ENCODE peak calls at places on chromosomes 3 and 15, in seven cellular contexts. V is COR-L47, L is H4, D is GM03348, Y is AG08395, H is WTC11, F is occipital lobe. S is an unnamed sample.

GRCh38 chr15:50911001-50911400 is 2.5 kb downstream of the AP4E1 start:
- DNase-seq in V (no peak), L (no peak), D (peak; percentile 67), Y (peak; percentile 11), H (no peak), F (no peak), S (no peak)

GRCh38 chr3:124158174-124158812 is 166.4 kb upstream of the ROPN1 start:
- DNase-seq in V (no peak), L (no peak), D (no peak), Y (no peak), H (peak; percentile 59), F (no peak), S (no peak)

GRCh38 chr15:71683401-71684274 is 126.7 kb upstream of the NR2E3 start:
- DNase-seq in V (no peak), L (no peak), D (peak; percentile 54), Y (peak; percentile 36), H (no peak), F (no peak), S (no peak)

GRCh38 chr3:4355401-4356224 is 52.4 kb downstream of the SETMAR start:
- DNase-seq in V (no peak), L (no peak), D (no peak), Y (no peak), H (no peak), F (no peak), S (no peak)

GRCh38 chr3:124221286-124221821 is 229.4 kb upstream of the ROPN1 start:
- DNase-seq in V (peak; percentile 12), L (no peak), D (no peak), Y (no peak), H (no peak), F (no peak), S (no peak)

GRCh38 chr3:126125341-126125740 is 41.4 kb upstream of the SLC41A3 start:
- DNase-seq in V (no peak), L (no peak), D (no peak), Y (no peak), H (peak; percentile 6), F (no peak), S (no peak)

GRCh38 chr15:48748535-48748934 is 62.3 kb downstream of the CEP152 start:
- DNase-seq in V (no peak), L (no peak), D (peak; percentile 5), Y (peak; percentile 10), H (no peak), F (no peak), S (no peak)

GRCh38 chr3:27431116-27431515 is 53.1 kb downstream of the SLC4A7 start:
- DNase-seq in V (no peak), L (peak; percentile 67), D (peak; percentile 85), Y (peak; percentile 90), H (no peak), F (peak; percentile 7), S (no peak)

GRCh38 chr15:63065262-63066234 is 23.0 kb downstream of the TPM1 start:
- DNase-seq in V (no peak), L (no peak), D (no peak), Y (no peak), H (no peak), F (no peak), S (no peak)

GRCh38 chr3:61617651-61618050 is 56.3 kb downstream of the PTPRG start:
- DNase-seq in V (no peak), L (no peak), D (no peak), Y (no peak), H (no peak), F (no peak), S (no peak)

GRCh38 chr15:57213783-57214366 is 162.4 kb upstream of the CGNL1 start:
- DNase-seq in V (peak; percentile 72), L (peak; percentile 33), D (peak; percentile 27), Y (peak; percentile 24), H (no peak), F (no peak), S (no peak)

GRCh38 chr3:172244011-172244410 is 204.2 kb downstream of the GHSR start:
- DNase-seq in V (no peak), L (no peak), D (no peak), Y (peak; percentile 24), H (no peak), F (no peak), S (no peak)

GRCh38 chr3:80285370-80285769 is 517.6 kb upstream of the ROBO1 start:
- DNase-seq in V (no peak), L (peak; percentile 66), D (peak; percentile 1), Y (no peak), H (no peak), F (no peak), S (no peak)

GRCh38 chr3:138945646-138946553 is 1.0 kb downstream of the FOXL2 start:
- DNase-seq in V (peak; percentile 72), L (no peak), D (peak; percentile 58), Y (peak; percentile 28), H (peak; percentile 71), F (no peak), S (no peak)

GRCh38 chr3:196638922-196639516 is 475 bp upstream of the NRROS start:
- DNase-seq in V (no peak), L (no peak), D (peak; percentile 15), Y (peak; percentile 6), H (no peak), F (no peak), S (no peak)

GRCh38 chr3:149085828-149086231 is 503 bp downstream of the HLTF start:
- DNase-seq in V (peak; percentile 53), L (no peak), D (peak; percentile 31), Y (peak; percentile 29), H (no peak), F (peak; percentile 35), S (no peak)

GRCh38 chr15:31264534-31265089 is 62.0 kb upstream of the KLF13 start:
- DNase-seq in V (no peak), L (no peak), D (no peak), Y (no peak), H (peak; percentile 1), F (no peak), S (no peak)

GRCh38 chr15:69665641-69666091 is 213.0 kb downstream of the RPLP1 start:
- DNase-seq in V (no peak), L (no peak), D (no peak), Y (no peak), H (peak; percentile 12), F (no peak), S (no peak)

GRCh38 chr15:31148622-31149505 is 47.3 kb upstream of the TRPM1 start:
- DNase-seq in V (no peak), L (no peak), D (no peak), Y (no peak), H (no peak), F (no peak), S (no peak)

GRCh38 chr15:81480645-81481053 is 106.6 kb upstream of the TMC3 start:
- DNase-seq in V (peak; percentile 51), L (peak; percentile 43), D (peak; percentile 63), Y (peak; percentile 51), H (no peak), F (peak; percentile 6), S (no peak)

GRCh38 chr3:113979916-113980315 is 32.1 kb downstream of the ZDHHC23 start:
- DNase-seq in V (no peak), L (no peak), D (no peak), Y (no peak), H (no peak), F (no peak), S (no peak)

GRCh38 chr3:72606005-72606800 is 242.0 kb downstream of the SHQ1 start:
- DNase-seq in V (peak; percentile 54), L (no peak), D (no peak), Y (no peak), H (no peak), F (no peak), S (no peak)

GRCh38 chr3:23611737-23612295 is 193.9 kb upstream of the UBE2E1 start:
- DNase-seq in V (no peak), L (no peak), D (peak; percentile 78), Y (peak; percentile 53), H (no peak), F (peak; percentile 49), S (no peak)

GRCh38 chr15:31128919-31129768 is 27.6 kb upstream of the TRPM1 start:
- DNase-seq in V (peak; percentile 47), L (peak; percentile 27), D (peak; percentile 88), Y (peak; percentile 74), H (peak; percentile 88), F (peak; percentile 48), S (peak; percentile 1)

GRCh38 chr15:29105151-29105785 is 164.4 kb downstream of the NSMCE3 start:
- DNase-seq in V (no peak), L (no peak), D (no peak), Y (no peak), H (no peak), F (no peak), S (no peak)